ENCODE peak calls at places on chromosomes 13 and 19, in seven cellular contexts. K is ecto neural progenitor cell; N is ureter; D is left ventricle myocardium superior; P is lung microvascular endothelial cell; F is activated T-helper 2 cell treated with anti-CD3 and anti-CD28 coated beads, Interferon-gamma antibody, Interleukin-2, Interleukin-4, amounts not matched to agents 10 μg/mL and 5 μg/mL and 100 μg/mL, durations not matched to agents 14 hours and 24 hours and 36 hours; S is HT-29. Q is an unnamed sample.

GRCh38 chr13:21045101-21045500 is 16.3 kb downstream of the LATS2 start:
- DNase-seq in K (no peak), N (no peak), D (no peak), P (no peak), F (no peak), S (no peak), Q (no peak)

GRCh38 chr19:39754544-39754943 is 16.7 kb upstream of the CLC start:
- DNase-seq in K (no peak), N (no peak), D (no peak), P (no peak), F (no peak), S (no peak), Q (no peak)

GRCh38 chr19:56139847-56140582 is 1.1 kb upstream of the ZNF444 start:
- DNase-seq in K (no peak), N (no peak), D (no peak), P (no peak), F (no peak), S (peak; percentile 13), Q (no peak)

GRCh38 chr19:47240996-47241918 is 10.3 kb upstream of the BBC3 start:
- DNase-seq in K (peak; percentile 63), N (peak; percentile 83), D (peak; percentile 72), P (peak; percentile 89), F (peak; percentile 76), S (peak; percentile 92), Q (peak; percentile 89)

GRCh38 chr19:55440411-55441105 is 2.5 kb downstream of the SHISA7 start:
- DNase-seq in K (no peak), N (no peak), D (no peak), P (no peak), F (no peak), S (no peak), Q (no peak)

GRCh38 chr13:112355274-112355843 is 20.8 kb upstream of the SPACA7 start:
- DNase-seq in K (no peak), N (no peak), D (no peak), P (no peak), F (no peak), S (no peak), Q (no peak)

GRCh38 chr13:46134961-46135522 is 30.2 kb upstream of the CPB2 start:
- DNase-seq in K (no peak), N (peak; percentile 46), D (no peak), P (no peak), F (no peak), S (peak; percentile 71), Q (peak; percentile 47)

GRCh38 chr19:55088543-55089265 is 13.0 kb downstream of the EPS8L1 start:
- DNase-seq in K (peak; percentile 93), N (no peak), D (peak; percentile 88), P (peak; percentile 72), F (peak; percentile 61), S (peak; percentile 97), Q (peak; percentile 81)

GRCh38 chr13:27793377-27794074 is 1.2 kb downstream of the GSX1 start:
- DNase-seq in K (no peak), N (no peak), D (no peak), P (no peak), F (no peak), S (no peak), Q (no peak)